ENCODE peak calls at places on chromosomes 3 and 15, in ten cellular contexts. X is H9, F is hepatocyte, A is fibroblast of lung, N is MM.1S, W is astrocyte, Q is mesendoderm, E is GM23248, P is GM23338, D is OCI-LY7. U is an unnamed sample.

GRCh38 chr15:82184355-82184754 is 78.2 kb downstream of the EFL1 start:
- DNase-seq in X (no peak), F (no peak), A (no peak), N (no peak), W (no peak), Q (no peak), E (no peak), P (no peak), D (no peak), U (no peak)

GRCh38 chr3:30221622-30222021 is 384.8 kb upstream of the TGFBR2 start:
- DNase-seq in X (no peak), F (no peak), A (peak; percentile 64), N (peak; percentile 61), W (peak; percentile 56), Q (no peak), E (peak; percentile 56), P (no peak), D (no peak), U (no peak)

GRCh38 chr3:37824090-37824953 is 37.4 kb upstream of the CTDSPL start:
- DNase-seq in X (no peak), F (no peak), A (peak; percentile 3), N (no peak), W (no peak), Q (peak; percentile 67), E (no peak), P (peak; percentile 44), D (no peak), U (no peak)

GRCh38 chr3:165642761-165643432 is 194.3 kb downstream of the BCHE start:
- DNase-seq in X (no peak), F (peak; percentile 82), A (peak; percentile 96), N (no peak), W (peak; percentile 96), Q (peak; percentile 11), E (peak; percentile 92), P (no peak), D (no peak), U (peak; percentile 96)

GRCh38 chr15:65286704-65287514 is at the start of gene PARP16:
- DNase-seq in X (peak; percentile 97), F (peak; percentile 96), A (peak; percentile 87), N (peak; percentile 92), W (peak; percentile 77), Q (peak; percentile 96), E (peak; percentile 93), P (peak; percentile 95), D (peak; percentile 94), U (peak; percentile 85)

GRCh38 chr15:81085898-81086297 is 48.2 kb upstream of the CFAP161 start:
- DNase-seq in X (no peak), F (no peak), A (no peak), N (no peak), W (no peak), Q (no peak), E (no peak), P (no peak), D (no peak), U (no peak)

GRCh38 chr3:171488479-171488878 is 28.3 kb upstream of the TNIK start:
- DNase-seq in X (no peak), F (no peak), A (no peak), N (no peak), W (no peak), Q (no peak), E (no peak), P (no peak), D (no peak), U (no peak)

GRCh38 chr3:147483578-147483977 is 74.4 kb downstream of the ZIC1 start:
- DNase-seq in X (no peak), F (no peak), A (no peak), N (no peak), W (no peak), Q (no peak), E (no peak), P (no peak), D (no peak), U (no peak)

GRCh38 chr3:2772803-2773202 is 337.4 kb downstream of the IL5RA start:
- DNase-seq in X (no peak), F (no peak), A (no peak), N (no peak), W (no peak), Q (no peak), E (no peak), P (no peak), D (no peak), U (no peak)

GRCh38 chr15:96028620-96029019 is 301.9 kb upstream of the NR2F2 start:
- DNase-seq in X (no peak), F (no peak), A (no peak), N (no peak), W (no peak), Q (no peak), E (no peak), P (no peak), D (no peak), U (no peak)

GRCh38 chr3:4309476-4310121 is 6.4 kb downstream of the SETMAR start:
- DNase-seq in X (no peak), F (no peak), A (no peak), N (no peak), W (no peak), Q (no peak), E (no peak), P (no peak), D (no peak), U (no peak)

GRCh38 chr15:92968926-92969664 is 69.0 kb downstream of the CHD2 start:
- DNase-seq in X (no peak), F (no peak), A (no peak), N (no peak), W (no peak), Q (no peak), E (peak; percentile 26), P (no peak), D (no peak), U (peak; percentile 14)

DNA sequence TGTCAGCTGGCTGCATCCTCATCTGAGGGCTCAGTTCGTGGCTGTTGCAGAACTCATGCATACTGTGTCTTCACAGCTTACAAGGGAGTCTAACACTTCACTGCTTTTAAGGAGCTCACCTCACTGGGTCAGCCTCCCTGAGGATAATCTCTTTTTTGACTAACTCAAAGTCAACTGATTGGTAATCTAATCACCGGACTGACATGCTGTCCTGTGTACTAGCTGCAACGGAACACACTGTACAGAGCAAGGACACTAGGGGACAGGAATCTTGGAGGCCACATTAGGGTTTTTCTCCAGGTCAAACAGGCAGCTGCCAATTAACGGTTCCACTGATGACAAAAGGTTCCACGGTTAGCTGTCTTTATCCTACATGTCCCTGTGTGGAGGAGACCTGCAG is 1006.7 kb upstream of the SEMA6D start:
- DNase-seq in X (no peak), F (no peak), A (no peak), N (peak; percentile 35), W (no peak), Q (peak; percentile 31), E (no peak), P (no peak), D (no peak), U (no peak)
- H3K79me2 ChIP-seq in X (no peaks in the 10 kb centered on the region), F (no peaks in the 10 kb centered on the region), A (no peaks in the 10 kb centered on the region), N (no peaks in the 10 kb centered on the region), W (no peaks in the 10 kb centered on the region), Q (no peaks in the 10 kb centered on the region), E (no peaks in the 10 kb centered on the region), P (no peaks in the 10 kb centered on the region), D (no peaks in the 10 kb centered on the region), U (no peaks in the 10 kb centered on the region)

GRCh38 chr3:51617597-51617996 is 53.5 kb upstream of the TEX264 start:
- DNase-seq in X (no peak), F (no peak), A (no peak), N (no peak), W (no peak), Q (no peak), E (no peak), P (no peak), D (no peak), U (no peak)

GRCh38 chr3:51622402-51622801 is 48.6 kb upstream of the TEX264 start:
- DNase-seq in X (no peak), F (no peak), A (peak; percentile 36), N (no peak), W (peak; percentile 10), Q (no peak), E (peak; percentile 78), P (no peak), D (no peak), U (no peak)

GRCh38 chr3:51620543-51620942 is 50.5 kb upstream of the TEX264 start:
- DNase-seq in X (no peak), F (no peak), A (peak; percentile 62), N (no peak), W (peak; percentile 56), Q (no peak), E (peak; percentile 53), P (no peak), D (no peak), U (no peak)

GRCh38 chr3:51621091-51621892 is 49.8 kb upstream of the TEX264 start:
- DNase-seq in X (no peak), F (no peak), A (no peak), N (no peak), W (no peak), Q (peak; percentile 5), E (peak; percentile 45), P (no peak), D (no peak), U (no peak)

DNA sequence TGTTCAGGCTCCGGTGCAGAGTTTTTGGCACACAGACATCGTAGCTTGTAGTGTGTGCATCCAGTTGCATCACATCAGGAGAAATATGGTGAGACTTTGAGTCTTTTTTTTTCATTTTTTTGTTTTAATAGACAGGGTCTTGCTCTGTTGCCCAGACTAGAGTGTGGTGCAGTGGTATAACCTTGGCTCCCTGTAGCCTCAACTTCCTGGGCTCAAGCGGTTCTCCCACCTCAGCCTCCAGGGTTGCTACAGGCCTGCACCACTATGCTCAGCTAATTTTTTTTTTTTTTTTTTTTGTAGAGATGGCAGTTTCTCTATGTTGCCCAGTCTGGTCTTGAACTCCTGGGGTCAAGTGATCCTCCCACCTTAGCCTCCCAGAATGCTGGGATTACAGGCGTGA is 51.1 kb upstream of the TEX264 start:
- DNase-seq in X (no peak), F (no peak), A (no peak), N (no peak), W (no peak), Q (no peak), E (no peak), P (no peak), D (no peak), U (no peak)
- H3K79me2 ChIP-seq in X (no peaks in the 10 kb centered on the region), F (peaks cover 37% of the 10 kb centered on the region), A (peaks cover 3% of the 10 kb centered on the region), N (peaks cover 25% of the 10 kb centered on the region), W (peaks cover 82% of the 10 kb centered on the region), Q (peaks cover 2% of the 10 kb centered on the region), E (peaks cover 73% of the 10 kb centered on the region), P (peaks cover 53% of the 10 kb centered on the region), D (no peaks in the 10 kb centered on the region), U (peaks cover 17% of the 10 kb centered on the region)

DNA sequence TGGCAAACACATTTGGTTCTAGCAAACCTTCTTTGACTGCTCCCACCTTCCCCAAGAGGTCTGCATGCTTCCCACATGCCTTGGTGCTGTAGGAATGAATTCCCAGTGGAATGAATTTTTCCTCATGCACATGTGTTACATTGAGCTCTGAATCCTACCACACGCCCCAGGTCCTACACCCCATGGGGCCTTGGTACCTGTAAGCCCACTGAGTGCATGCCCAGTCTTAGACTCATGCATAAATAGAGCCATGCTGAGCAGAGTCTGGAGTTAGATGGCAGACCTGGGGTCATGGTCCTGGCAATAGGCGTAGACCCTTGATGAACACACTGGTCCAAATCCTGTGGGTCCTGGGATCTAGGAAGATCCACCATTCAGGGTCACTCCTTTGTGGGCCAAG is 81.8 kb downstream of the EPHB1 start:
- DNase-seq in X (no peak), F (no peak), A (no peak), N (no peak), W (no peak), Q (no peak), E (no peak), P (no peak), D (no peak), U (no peak)
- H3K79me2 ChIP-seq in X (no peaks in the 10 kb centered on the region), F (no peaks in the 10 kb centered on the region), A (no peaks in the 10 kb centered on the region), N (no peaks in the 10 kb centered on the region), W (no peaks in the 10 kb centered on the region), Q (no peaks in the 10 kb centered on the region), E (no peaks in the 10 kb centered on the region), P (no peaks in the 10 kb centered on the region), D (no peaks in the 10 kb centered on the region), U (no peaks in the 10 kb centered on the region)

GRCh38 chr15:61080209-61081027 is 148.7 kb downstream of the RORA start:
- DNase-seq in X (no peak), F (no peak), A (no peak), N (no peak), W (no peak), Q (no peak), E (no peak), P (no peak), D (no peak), U (no peak)
- H3K79me2 ChIP-seq in X (no peaks in the 10 kb centered on the region), F (no peaks in the 10 kb centered on the region), A (no peaks in the 10 kb centered on the region), N (no peaks in the 10 kb centered on the region), W (no peaks in the 10 kb centered on the region), Q (no peaks in the 10 kb centered on the region), E (no peaks in the 10 kb centered on the region), P (no peaks in the 10 kb centered on the region), D (no peaks in the 10 kb centered on the region), U (no peaks in the 10 kb centered on the region)